ENCODE peak calls at places on chromosomes 3 and 15, in ten cellular contexts. One of them, this sample, is unnamed.

GRCh38 chr3:69972672-69973071 is 26.9 kb upstream of the SAMMSON start:
- DNase-seq in stomach: no peak
- DNase-seq in ovary: no peak
- DNase-seq in tibial nerve: no peak
- DNase-seq in uterus: no peak
- DNase-seq in K562: no peak
- DNase-seq in A549: no peak
- DNase-seq in IMR-90: no peak
- DNase-seq in H1: no peak
- DNase-seq in heart left ventricle: no peak
- DNase-seq in this sample: no peak

GRCh38 chr3:126704494-126705214 is 614 bp downstream of the CHCHD6 start:
- DNase-seq in H1: no peak
- DNase-seq in A549: no peak
- DNase-seq in stomach: no peak
- DNase-seq in tibial nerve: no peak
- DNase-seq in uterus: no peak
- DNase-seq in IMR-90: no peak
- DNase-seq in K562: no peak
- DNase-seq in heart left ventricle: no peak
- DNase-seq in ovary: no peak
- DNase-seq in this sample: no peak

GRCh38 chr15:59170295-59170881 is 36.3 kb upstream of the LDHAL6B start:
- DNase-seq in uterus: no peak
- DNase-seq in stomach: peak
- DNase-seq in tibial nerve: no peak
- DNase-seq in A549: no peak
- DNase-seq in K562: no peak
- DNase-seq in IMR-90: no peak
- DNase-seq in heart left ventricle: no peak
- DNase-seq in H1: no peak
- DNase-seq in ovary: peak
- DNase-seq in this sample: no peak

GRCh38 chr15:69393831-69394491 is 20.2 kb upstream of the KIF23 start:
- DNase-seq in A549: no peak
- DNase-seq in uterus: no peak
- DNase-seq in H1: no peak
- DNase-seq in K562: no peak
- DNase-seq in heart left ventricle: no peak
- DNase-seq in ovary: no peak
- DNase-seq in stomach: no peak
- DNase-seq in tibial nerve: no peak
- DNase-seq in IMR-90: no peak
- DNase-seq in this sample: no peak

GRCh38 chr15:68769702-68770101 is 51.0 kb downstream of the ANP32A start:
- DNase-seq in uterus: no peak
- DNase-seq in H1: peak
- DNase-seq in K562: no peak
- DNase-seq in stomach: no peak
- DNase-seq in tibial nerve: no peak
- DNase-seq in IMR-90: no peak
- DNase-seq in A549: no peak
- DNase-seq in heart left ventricle: no peak
- DNase-seq in ovary: no peak
- DNase-seq in this sample: no peak

GRCh38 chr15:67109141-67110034 is 44.0 kb downstream of the SMAD3 start:
- DNase-seq in K562: no peak
- DNase-seq in tibial nerve: peak
- DNase-seq in H1: no peak
- DNase-seq in heart left ventricle: peak
- DNase-seq in uterus: peak
- DNase-seq in stomach: no peak
- DNase-seq in IMR-90: peak
- DNase-seq in ovary: peak
- DNase-seq in A549: peak
- DNase-seq in this sample: no peak

GRCh38 chr3:24299801-24300626 is 194.6 kb downstream of the THRB start:
- DNase-seq in IMR-90: peak
- DNase-seq in uterus: no peak
- DNase-seq in A549: no peak
- DNase-seq in stomach: no peak
- DNase-seq in H1: no peak
- DNase-seq in heart left ventricle: no peak
- DNase-seq in ovary: no peak
- DNase-seq in tibial nerve: no peak
- DNase-seq in K562: no peak
- DNase-seq in this sample: no peak

GRCh38 chr15:96358006-96358794 is 27.7 kb downstream of the NR2F2 start:
- DNase-seq in stomach: no peak
- DNase-seq in tibial nerve: no peak
- DNase-seq in IMR-90: no peak
- DNase-seq in K562: no peak
- DNase-seq in H1: no peak
- DNase-seq in ovary: no peak
- DNase-seq in A549: no peak
- DNase-seq in heart left ventricle: no peak
- DNase-seq in uterus: no peak
- DNase-seq in this sample: no peak

GRCh38 chr3:123663977-123664376 is 79.1 kb upstream of the HACD2 start:
- DNase-seq in uterus: no peak
- DNase-seq in A549: no peak
- DNase-seq in tibial nerve: no peak
- DNase-seq in K562: no peak
- DNase-seq in stomach: no peak
- DNase-seq in heart left ventricle: peak
- DNase-seq in ovary: no peak
- DNase-seq in H1: no peak
- DNase-seq in IMR-90: no peak
- DNase-seq in this sample: no peak

GRCh38 chr15:45180201-45180600 is 7.6 kb downstream of the SHF start:
- DNase-seq in uterus: no peak
- DNase-seq in heart left ventricle: no peak
- DNase-seq in stomach: no peak
- DNase-seq in A549: no peak
- DNase-seq in IMR-90: no peak
- DNase-seq in ovary: no peak
- DNase-seq in H1: no peak
- DNase-seq in tibial nerve: no peak
- DNase-seq in K562: no peak
- DNase-seq in this sample: no peak

GRCh38 chr3:187778726-187779125 is 33.5 kb upstream of the BCL6 start:
- DNase-seq in ovary: no peak
- DNase-seq in stomach: no peak
- DNase-seq in tibial nerve: no peak
- DNase-seq in uterus: no peak
- DNase-seq in H1: no peak
- DNase-seq in K562: no peak
- DNase-seq in IMR-90: no peak
- DNase-seq in heart left ventricle: no peak
- DNase-seq in A549: no peak
- DNase-seq in this sample: no peak

GRCh38 chr3:58492385-58492970 is 582 bp downstream of the KCTD6 start:
- DNase-seq in stomach: no peak
- DNase-seq in A549: no peak
- DNase-seq in K562: no peak
- DNase-seq in uterus: no peak
- DNase-seq in heart left ventricle: no peak
- DNase-seq in H1: no peak
- DNase-seq in ovary: no peak
- DNase-seq in IMR-90: no peak
- DNase-seq in tibial nerve: no peak
- DNase-seq in this sample: peak

GRCh38 chr3:172104471-172105072 is 65.2 kb downstream of the FNDC3B start:
- DNase-seq in A549: no peak
- DNase-seq in H1: no peak
- DNase-seq in K562: no peak
- DNase-seq in ovary: no peak
- DNase-seq in uterus: no peak
- DNase-seq in IMR-90: no peak
- DNase-seq in heart left ventricle: peak
- DNase-seq in stomach: no peak
- DNase-seq in tibial nerve: no peak
- DNase-seq in this sample: no peak

GRCh38 chr15:31325432-31325975 is 1.1 kb upstream of the KLF13 start:
- DNase-seq in ovary: peak
- DNase-seq in tibial nerve: peak
- DNase-seq in uterus: peak
- DNase-seq in H1: no peak
- DNase-seq in stomach: peak
- DNase-seq in IMR-90: peak
- DNase-seq in A549: peak
- DNase-seq in K562: peak
- DNase-seq in heart left ventricle: peak
- DNase-seq in this sample: peak
- TF ChIP-seq POLR2A in ovary: no peak
- TF ChIP-seq POLR2A in tibial nerve: no peak
- TF ChIP-seq POLR2A in uterus: no peak
- TF ChIP-seq POLR2A in H1: no peak
- TF ChIP-seq POLR2A in stomach: no peak
- TF ChIP-seq POLR2A in IMR-90: no peak
- TF ChIP-seq POLR2A in A549: no peak
- TF ChIP-seq POLR2A in K562: no peak
- TF ChIP-seq POLR2A in heart left ventricle: no peak
- TF ChIP-seq POLR2A in this sample: no peak

GRCh38 chr15:72113347-72114031 is 4.5 kb downstream of the MYO9A start:
- DNase-seq in A549: no peak
- DNase-seq in stomach: no peak
- DNase-seq in tibial nerve: no peak
- DNase-seq in ovary: no peak
- DNase-seq in uterus: no peak
- DNase-seq in H1: no peak
- DNase-seq in K562: no peak
- DNase-seq in heart left ventricle: no peak
- DNase-seq in IMR-90: peak
- DNase-seq in this sample: no peak

GRCh38 chr15:72118400-72118978 is at the start of gene SENP8:
- DNase-seq in IMR-90: no peak
- DNase-seq in ovary: no peak
- DNase-seq in stomach: no peak
- DNase-seq in H1: no peak
- DNase-seq in A549: peak
- DNase-seq in tibial nerve: no peak
- DNase-seq in uterus: no peak
- DNase-seq in heart left ventricle: no peak
- DNase-seq in K562: peak
- DNase-seq in this sample: no peak

GRCh38 chr15:72117448-72117697 is 577 bp downstream of the MYO9A start:
- DNase-seq in H1: peak
- DNase-seq in A549: peak
- DNase-seq in tibial nerve: peak
- DNase-seq in stomach: peak
- DNase-seq in uterus: peak
- DNase-seq in heart left ventricle: peak
- DNase-seq in ovary: peak
- DNase-seq in K562: peak
- DNase-seq in IMR-90: peak
- DNase-seq in this sample: peak

GRCh38 chr15:72116680-72117447 is 1.1 kb downstream of the MYO9A start:
- DNase-seq in K562: no peak
- DNase-seq in uterus: no peak
- DNase-seq in ovary: peak
- DNase-seq in A549: peak
- DNase-seq in IMR-90: peak
- DNase-seq in H1: no peak
- DNase-seq in stomach: no peak
- DNase-seq in heart left ventricle: peak
- DNase-seq in tibial nerve: peak
- DNase-seq in this sample: peak

DNA sequence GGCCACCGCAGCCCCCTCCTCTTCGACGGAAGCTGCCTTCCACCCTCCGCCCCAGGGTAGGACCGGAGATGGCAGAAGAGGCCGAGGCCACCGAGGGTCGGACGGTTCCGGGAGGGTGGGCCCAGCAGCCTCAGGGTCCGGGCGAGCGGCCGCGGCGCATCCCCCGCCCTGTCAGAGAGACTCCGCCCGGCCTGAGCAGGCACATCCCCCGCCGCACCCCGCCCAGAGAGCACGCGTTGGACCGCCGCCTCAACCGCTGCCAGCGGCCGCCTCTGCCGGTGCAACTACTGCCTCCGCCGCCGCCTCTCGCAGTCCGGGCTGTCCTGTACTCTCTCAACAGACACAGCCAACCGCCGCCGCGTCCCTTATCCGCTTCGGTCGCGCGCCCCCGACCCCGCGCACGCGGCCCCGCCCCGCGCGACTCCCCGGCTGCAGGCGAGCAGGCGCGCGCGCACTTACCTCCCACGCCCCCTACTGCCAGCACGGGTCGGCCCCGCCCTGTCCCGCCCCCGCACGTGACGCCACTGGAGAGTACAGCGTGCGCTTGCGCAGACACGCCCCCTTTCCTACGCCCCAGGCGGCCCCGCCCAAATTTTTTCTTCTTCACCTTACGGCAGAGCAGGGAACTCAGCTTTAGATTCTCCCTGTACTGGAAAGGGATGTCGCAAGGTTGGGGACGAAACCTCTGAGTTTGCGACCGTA is at the start of gene MYO9A:
- DNase-seq in uterus: peak
- DNase-seq in heart left ventricle: peak
- DNase-seq in H1: peak
- DNase-seq in A549: peak
- DNase-seq in stomach: peak
- DNase-seq in tibial nerve: peak
- DNase-seq in K562: peak
- DNase-seq in IMR-90: peak
- DNase-seq in ovary: peak
- DNase-seq in this sample: peak
- TF ChIP-seq POLR2A in uterus: peak
- TF ChIP-seq POLR2A in heart left ventricle: peak
- TF ChIP-seq POLR2A in H1: peak
- TF ChIP-seq POLR2A in A549: peak
- TF ChIP-seq POLR2A in stomach: no peak
- TF ChIP-seq POLR2A in tibial nerve: peak
- TF ChIP-seq POLR2A in K562: no peak
- TF ChIP-seq POLR2A in IMR-90: peak
- TF ChIP-seq POLR2A in ovary: peak
- TF ChIP-seq POLR2A in this sample: peak

DNA sequence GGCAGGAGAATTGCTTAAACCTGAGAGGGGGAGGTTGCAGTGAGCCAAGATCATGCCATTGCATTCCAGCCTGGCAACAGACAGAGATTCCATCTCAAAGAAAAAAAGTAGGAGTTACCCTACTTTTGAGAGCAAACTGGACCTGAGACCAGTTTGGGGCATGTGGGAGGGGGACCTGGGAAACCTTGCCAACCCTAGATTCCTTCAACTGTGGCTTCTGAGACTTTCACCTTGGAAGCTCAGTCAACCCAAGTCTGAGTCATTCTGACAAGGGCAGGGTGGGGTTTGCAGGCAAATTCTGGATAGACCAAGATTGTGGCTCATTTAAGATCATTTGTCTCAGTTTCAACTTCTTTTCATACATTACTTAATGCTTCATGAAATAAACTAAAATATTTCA is 23.8 kb upstream of the SIAH2 start:
- DNase-seq in heart left ventricle: no peak
- DNase-seq in IMR-90: no peak
- DNase-seq in uterus: no peak
- DNase-seq in A549: no peak
- DNase-seq in H1: no peak
- DNase-seq in tibial nerve: no peak
- DNase-seq in ovary: no peak
- DNase-seq in stomach: no peak
- DNase-seq in K562: no peak
- DNase-seq in this sample: peak
- TF ChIP-seq POLR2A in heart left ventricle: no peak
- TF ChIP-seq POLR2A in IMR-90: no peak
- TF ChIP-seq POLR2A in uterus: no peak
- TF ChIP-seq POLR2A in A549: no peak
- TF ChIP-seq POLR2A in H1: no peak
- TF ChIP-seq POLR2A in tibial nerve: no peak
- TF ChIP-seq POLR2A in ovary: no peak
- TF ChIP-seq POLR2A in stomach: no peak
- TF ChIP-seq POLR2A in K562: no peak
- TF ChIP-seq POLR2A in this sample: no peak

GRCh38 chr3:17342126-17342525 is 400.3 kb downstream of the TBC1D5 start:
- DNase-seq in uterus: no peak
- DNase-seq in heart left ventricle: no peak
- DNase-seq in stomach: no peak
- DNase-seq in tibial nerve: no peak
- DNase-seq in IMR-90: no peak
- DNase-seq in A549: no peak
- DNase-seq in H1: no peak
- DNase-seq in K562: no peak
- DNase-seq in ovary: no peak
- DNase-seq in this sample: no peak
- TF ChIP-seq POLR2A in uterus: no peak
- TF ChIP-seq POLR2A in heart left ventricle: no peak
- TF ChIP-seq POLR2A in stomach: no peak
- TF ChIP-seq POLR2A in tibial nerve: no peak
- TF ChIP-seq POLR2A in IMR-90: no peak
- TF ChIP-seq POLR2A in A549: no peak
- TF ChIP-seq POLR2A in H1: no peak
- TF ChIP-seq POLR2A in K562: no peak
- TF ChIP-seq POLR2A in ovary: no peak
- TF ChIP-seq POLR2A in this sample: no peak